ENCODE peak calls at places on chromosomes 16 and 17, in nine cellular contexts. T, M, F, E, X, Z, I, H and W are unnamed samples.

GRCh38 chr16:77805403-77805802 is 17.0 kb downstream of the VAT1L start:
- DNase-seq in Z (no peak), I (no peak), F (no peak), X (no peak), M (no peak), E (no peak), T (no peak), H (no peak), W (no peak)

GRCh38 chr17:6668219-6668618 is 16.7 kb downstream of the C17orf100 start:
- DNase-seq in X (no peak), H (no peak), I (no peak), E (no peak), M (no peak), T (no peak), Z (no peak), F (no peak), W (no peak)

GRCh38 chr16:55152875-55153390 is 171.1 kb upstream of the IRX6 start:
- DNase-seq in T (no peak), M (no peak), E (no peak), X (no peak), H (no peak), I (no peak), F (no peak), Z (no peak), W (no peak)

GRCh38 chr17:11814655-11815262 is 182.5 kb downstream of the ZNF18 start:
- DNase-seq in H (no peak), E (no peak), M (no peak), Z (no peak), X (no peak), T (no peak), I (no peak), F (no peak), W (no peak)

GRCh38 chr16:75193730-75194444 is 13.1 kb downstream of the CTRB2 start:
- DNase-seq in X (no peak), I (peak; percentile 42), E (no peak), F (no peak), M (peak; percentile 47), T (no peak), H (no peak), Z (no peak), W (no peak)

GRCh38 chr16:53865492-53865863 is 161.5 kb downstream of the FTO start:
- DNase-seq in H (no peak), E (peak; percentile 49), T (peak; percentile 62), X (peak; percentile 3), Z (no peak), I (no peak), F (no peak), M (no peak), W (peak; percentile 66)

GRCh38 chr17:75590314-75590761 is 2.7 kb downstream of the MYO15B start:
- DNase-seq in F (no peak), E (no peak), H (no peak), X (no peak), Z (no peak), I (no peak), M (peak; percentile 85), T (no peak), W (no peak)

GRCh38 chr16:28166394-28167208 is 45.2 kb downstream of the XPO6 start:
- DNase-seq in Z (no peak), F (no peak), M (no peak), E (no peak), X (no peak), H (no peak), I (no peak), T (no peak), W (no peak)

GRCh38 chr17:1231456-1231855 is 38.8 kb upstream of the BHLHA9 start:
- DNase-seq in M (peak; percentile 79), T (no peak), F (no peak), Z (no peak), I (peak; percentile 72), H (no peak), E (no peak), X (no peak), W (peak; percentile 28)

DNA sequence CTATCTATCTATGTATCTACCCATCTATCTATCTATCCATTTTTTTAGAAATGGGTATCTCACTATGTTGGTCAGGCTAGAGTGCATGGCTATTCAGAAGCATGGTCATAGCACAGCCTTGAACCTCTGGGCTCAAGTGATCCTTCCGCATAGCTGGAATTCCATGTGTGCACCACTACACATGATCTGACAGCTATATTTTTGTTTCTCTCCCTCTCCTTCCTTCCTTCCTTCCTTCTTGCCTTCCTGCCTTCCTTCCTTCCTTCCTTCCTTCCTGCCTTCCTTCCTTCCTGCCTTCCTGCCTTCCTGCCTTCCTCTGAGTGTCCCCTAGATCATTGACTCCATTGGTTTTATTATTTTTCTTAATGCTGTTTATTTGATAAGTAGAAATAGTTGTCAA is 108.1 kb downstream of the HS3ST4 start:
- DNase-seq in X (no peak), M (no peak), I (no peak), Z (no peak), T (no peak), H (no peak), F (no peak), E (no peak), W (no peak)
- H3K4me1 ChIP-seq in X (no peaks in the 10 kb centered on the region), M (no peaks in the 10 kb centered on the region), I (no peaks in the 10 kb centered on the region), Z (no peaks in the 10 kb centered on the region), T (no peaks in the 10 kb centered on the region), H (no peaks in the 10 kb centered on the region), F (no peaks in the 10 kb centered on the region), E (no peaks in the 10 kb centered on the region), W (no peaks in the 10 kb centered on the region)

GRCh38 chr16:16032271-16032979 is 83.0 kb downstream of the ABCC1 start:
- DNase-seq in I (no peak), E (no peak), X (no peak), H (no peak), F (no peak), Z (no peak), M (no peak), T (no peak), W (no peak)
- H3K27ac ChIP-seq in I (no peak overlapping the region), E (no peak overlapping the region), X (no peak overlapping the region), H (no peak overlapping the region), F (no peak overlapping the region), Z (no peak overlapping the region), M (no peak overlapping the region), T (no peak overlapping the region), W (no peak overlapping the region)

GRCh38 chr17:48555183-48555615 is 10.3 kb upstream of the HOXB2 start:
- DNase-seq in F (no peak), E (no peak), M (no peak), I (no peak), H (peak; percentile 20), T (peak; percentile 93), X (peak; percentile 82), Z (no peak), W (peak; percentile 84)
- H3K4me3 ChIP-seq in F (peak overlapping the region; percentile 80), E (peak overlapping the region; percentile 39), M (no peak overlapping the region), I (peak overlapping the region; percentile 41), H (no peak overlapping the region), T (peak overlapping the region; percentile 3), X (peak overlapping the region; percentile 60), Z (peak overlapping the region; percentile 61), W (peak overlapping the region; percentile 51)

GRCh38 chr17:57924677-57925076 is 30.5 kb downstream of the CUEDC1 start:
- DNase-seq in T (no peak), M (no peak), X (no peak), I (no peak), Z (no peak), E (no peak), F (no peak), H (no peak), W (no peak)

GRCh38 chr17:57923182-57923872 is 31.9 kb downstream of the CUEDC1 start:
- DNase-seq in F (no peak), X (no peak), I (no peak), Z (no peak), H (no peak), T (no peak), E (no peak), M (peak; percentile 64), W (no peak)

GRCh38 chr17:57926723-57927047 is 28.5 kb downstream of the CUEDC1 start:
- DNase-seq in M (no peak), I (no peak), E (no peak), Z (no peak), F (no peak), X (no peak), T (no peak), H (no peak), W (no peak)

GRCh38 chr17:57927048-57927723 is 28.0 kb downstream of the CUEDC1 start:
- DNase-seq in F (no peak), T (no peak), E (peak; percentile 60), I (no peak), H (no peak), X (no peak), Z (no peak), M (peak; percentile 98), W (peak; percentile 72)

GRCh38 chr17:57925361-57925990 is 29.7 kb downstream of the CUEDC1 start:
- DNase-seq in F (no peak), H (no peak), E (no peak), X (no peak), Z (no peak), I (no peak), M (peak; percentile 56), T (no peak), W (no peak)
- H3K4me1 ChIP-seq in F (peaks cover 35% of the 10 kb centered on the region), H (no peaks in the 10 kb centered on the region), E (peaks cover 15% of the 10 kb centered on the region), X (peaks cover 76% of the 10 kb centered on the region), Z (peaks cover 66% of the 10 kb centered on the region), I (peaks cover 24% of the 10 kb centered on the region), M (peaks cover 20% of the 10 kb centered on the region), T (no peaks in the 10 kb centered on the region), W (peaks cover 5% of the 10 kb centered on the region)

GRCh38 chr17:64630309-64631223 is 31.5 kb downstream of the SMURF2 start:
- DNase-seq in T (no peak), I (no peak), H (no peak), X (no peak), E (no peak), Z (no peak), F (no peak), M (no peak), W (no peak)
- H3K27ac ChIP-seq in T (no peak overlapping the region), I (no peak overlapping the region), H (no peak overlapping the region), X (no peak overlapping the region), E (no peak overlapping the region), Z (no peak overlapping the region), F (no peak overlapping the region), M (peak overlapping the region; percentile 5), W (no peak overlapping the region)

GRCh38 chr17:62807812-62808575 is at the start of gene MARCHF10:
- DNase-seq in I (no peak), X (no peak), E (peak; percentile 75), T (peak; percentile 52), H (no peak), F (no peak), Z (no peak), M (peak; percentile 78), W (no peak)
- H3K4me3 ChIP-seq in I (peak within 1 kb of the TSS; percentile 28), X (peak within 1 kb of the TSS; percentile 29), E (peak within 1 kb of the TSS; percentile 63), T (no peak within 1 kb of the TSS), H (no peak within 1 kb of the TSS), F (peak within 1 kb of the TSS; percentile 61), Z (peak within 1 kb of the TSS; percentile 46), M (peak within 1 kb of the TSS; percentile 59), W (peak within 1 kb of the TSS; percentile 35)

GRCh38 chr17:77419547-77420475 is 279.0 kb downstream of the SEC14L1 start:
- DNase-seq in H (no peak), Z (no peak), F (no peak), M (peak; percentile 82), E (peak; percentile 94), I (no peak), T (peak; percentile 53), X (no peak), W (no peak)
- H3K4me1 ChIP-seq in H (peaks cover 50% of the 10 kb centered on the region), Z (peaks cover 92% of the 10 kb centered on the region), F (peaks cover 34% of the 10 kb centered on the region), M (peaks cover 44% of the 10 kb centered on the region), E (peaks cover 39% of the 10 kb centered on the region), I (peaks cover 28% of the 10 kb centered on the region), T (peaks cover 26% of the 10 kb centered on the region), X (peaks cover 69% of the 10 kb centered on the region), W (peaks cover 32% of the 10 kb centered on the region)